ENCODE peak calls at places on chromosomes 11 and 22, in eight cellular contexts. V is CD8-positive, alpha-beta memory T cell; W is SK-N-SH; E is Panc1; J is kidney epithelial cell; N is cardiac muscle cell; B is CD8-positive, alpha-beta T cell; G is HCT116. U is an unnamed sample.
A peak's percentile ranks its signal among the peaks of the same experiment; 100 is the strongest.

GRCh38 chr11:19864141-19865120 is 151.8 kb downstream of the NAV2 start:
- DNase-seq in B (no peak), V (no peak), G (no peak), J (no peak), W (no peak), E (no peak), N (peak; percentile 42), U (no peak)

GRCh38 chr11:94910779-94911178 is 62.6 kb downstream of the CWC15 start:
- DNase-seq in V (no peak), J (no peak), E (no peak), W (no peak), G (no peak), B (no peak), N (peak; percentile 43), U (no peak)

GRCh38 chr11:113647856-113648255 is 58.3 kb downstream of the TMPRSS5 start:
- DNase-seq in B (no peak), W (no peak), V (no peak), E (no peak), N (no peak), J (no peak), G (no peak), U (no peak)

GRCh38 chr11:93591247-93591898 is 48.2 kb upstream of the SMCO4 start:
- DNase-seq in G (peak; percentile 19), N (peak; percentile 76), B (no peak), W (no peak), J (peak; percentile 80), E (no peak), V (no peak), U (no peak)

GRCh38 chr11:64745219-64745522 is 1.2 kb upstream of the RASGRP2 start:
- DNase-seq in B (peak; percentile 61), V (peak; percentile 93), G (no peak), J (no peak), E (no peak), W (peak; percentile 81), N (no peak), U (no peak)

GRCh38 chr11:34890812-34891211 is 25.4 kb downstream of the APIP start:
- DNase-seq in W (peak; percentile 28), G (peak; percentile 56), E (no peak), B (no peak), V (no peak), J (no peak), N (peak; percentile 73), U (no peak)

GRCh38 chr11:69867076-69868002 is 48.1 kb upstream of the FGF3 start:
- DNase-seq in N (peak; percentile 51), B (no peak), W (peak; percentile 33), E (no peak), J (peak; percentile 18), G (no peak), V (no peak), U (no peak)

GRCh38 chr11:86395061-86395551 is 20.4 kb downstream of the CCDC81 start:
- DNase-seq in G (no peak), N (no peak), W (no peak), J (no peak), E (no peak), B (no peak), V (no peak), U (no peak)

GRCh38 chr11:46659908-46660307 is 40.5 kb downstream of the ARHGAP1 start:
- DNase-seq in G (no peak), W (no peak), V (no peak), B (no peak), N (peak; percentile 91), J (no peak), E (no peak), U (no peak)

GRCh38 chr11:72989727-72990126 is 152.4 kb downstream of the FCHSD2 start:
- DNase-seq in W (no peak), N (peak; percentile 68), E (no peak), J (no peak), B (no peak), V (no peak), G (no peak), U (no peak)

GRCh38 chr11:107140988-107141387 is 122.7 kb upstream of the GUCY1A2 start:
- DNase-seq in V (no peak), W (no peak), B (no peak), E (no peak), N (no peak), J (no peak), G (no peak), U (no peak)

GRCh38 chr11:57223601-57224000 is 13.4 kb downstream of the APLNR start:
- DNase-seq in J (no peak), G (no peak), B (no peak), N (no peak), E (no peak), W (no peak), V (no peak), U (no peak)

GRCh38 chr11:108097179-108097578 is 24.2 kb upstream of the ACAT1 start:
- DNase-seq in B (no peak), E (no peak), G (no peak), V (no peak), N (no peak), W (no peak), J (no peak), U (no peak)

GRCh38 chr11:67119577-67120391 is 721 bp downstream of the KDM2A start:
- DNase-seq in J (no peak), W (peak; percentile 79), N (peak; percentile 8), B (no peak), E (peak; percentile 12), V (peak; percentile 16), G (no peak), U (no peak)

GRCh38 chr11:134815404-134815803 is 403.4 kb upstream of the B3GAT1 start:
- DNase-seq in J (no peak), G (peak; percentile 38), W (no peak), V (no peak), N (no peak), E (no peak), B (no peak), U (no peak)

GRCh38 chr22:35729309-35729698 is 11.6 kb downstream of the APOL5 start:
- DNase-seq in B (no peak), E (no peak), V (no peak), W (no peak), G (no peak), J (no peak), N (no peak), U (no peak)

GRCh38 chr22:35440129-35440528 is 40.2 kb downstream of the MCM5 start:
- DNase-seq in E (no peak), B (no peak), G (no peak), N (no peak), J (no peak), V (no peak), W (no peak), U (no peak)

GRCh38 chr11:105720096-105720495 is 110.2 kb downstream of the GRIA4 start:
- DNase-seq in N (no peak), E (no peak), W (no peak), B (no peak), J (no peak), V (no peak), G (no peak), U (no peak)

GRCh38 chr11:77506857-77507256 is 33.0 kb upstream of the PAK1 start:
- DNase-seq in N (no peak), B (no peak), E (no peak), W (peak; percentile 39), J (peak; percentile 5), G (peak; percentile 3), V (no peak), U (no peak)

GRCh38 chr11:123573291-123573690 is 81.1 kb downstream of the SCN3B start:
- DNase-seq in G (no peak), W (no peak), V (no peak), J (no peak), E (no peak), B (no peak), N (no peak), U (no peak)

GRCh38 chr11:96259053-96259837 is 83.8 kb downstream of the MAML2 start:
- DNase-seq in J (peak; percentile 84), V (no peak), N (peak; percentile 73), E (no peak), G (no peak), B (no peak), W (no peak), U (no peak)

GRCh38 chr11:61126266-61126665 is 24.0 kb downstream of the CD5 start:
- DNase-seq in W (peak; percentile 70), G (no peak), J (no peak), V (no peak), E (no peak), N (peak; percentile 42), B (no peak), U (no peak)

GRCh38 chr22:45195616-45196015 is 31.9 kb downstream of the NUP50 start:
- DNase-seq in G (no peak), W (no peak), N (no peak), E (no peak), B (no peak), J (no peak), V (no peak), U (no peak)
- H3K36me3 ChIP-seq in G (peaks cover 13% of the 10 kb centered on the region), W (peaks cover 46% of the 10 kb centered on the region), N (no peaks in the 10 kb centered on the region), E (no peaks in the 10 kb centered on the region), B (no peaks in the 10 kb centered on the region), J (peaks cover 5% of the 10 kb centered on the region), V (no peaks in the 10 kb centered on the region), U (peaks cover 12% of the 10 kb centered on the region)

GRCh38 chr11:128506999-128507591 is 80.3 kb downstream of the ETS1 start:
- DNase-seq in G (no peak), E (no peak), J (no peak), N (peak; percentile 93), B (no peak), W (peak; percentile 53), V (no peak), U (peak; percentile 72)
- H3K36me3 ChIP-seq in G (no peaks in the 10 kb centered on the region), E (no peaks in the 10 kb centered on the region), J (peaks cover 2% of the 10 kb centered on the region), N (no peaks in the 10 kb centered on the region), B (peaks cover 14% of the 10 kb centered on the region), W (peaks cover 7% of the 10 kb centered on the region), V (peaks cover 26% of the 10 kb centered on the region), U (no peaks in the 10 kb centered on the region)

GRCh38 chr11:10500757-10501684 is 40.0 kb downstream of the RNF141 start:
- DNase-seq in N (no peak), G (no peak), J (no peak), B (no peak), V (no peak), W (peak; percentile 11), E (no peak), U (no peak)
- H3K36me3 ChIP-seq in N (no peaks in the 10 kb centered on the region), G (peaks cover 3% of the 10 kb centered on the region), J (no peaks in the 10 kb centered on the region), B (peaks cover 35% of the 10 kb centered on the region), V (peaks cover 36% of the 10 kb centered on the region), W (no peaks in the 10 kb centered on the region), E (no peaks in the 10 kb centered on the region), U (peaks cover 71% of the 10 kb centered on the region)

DNA sequence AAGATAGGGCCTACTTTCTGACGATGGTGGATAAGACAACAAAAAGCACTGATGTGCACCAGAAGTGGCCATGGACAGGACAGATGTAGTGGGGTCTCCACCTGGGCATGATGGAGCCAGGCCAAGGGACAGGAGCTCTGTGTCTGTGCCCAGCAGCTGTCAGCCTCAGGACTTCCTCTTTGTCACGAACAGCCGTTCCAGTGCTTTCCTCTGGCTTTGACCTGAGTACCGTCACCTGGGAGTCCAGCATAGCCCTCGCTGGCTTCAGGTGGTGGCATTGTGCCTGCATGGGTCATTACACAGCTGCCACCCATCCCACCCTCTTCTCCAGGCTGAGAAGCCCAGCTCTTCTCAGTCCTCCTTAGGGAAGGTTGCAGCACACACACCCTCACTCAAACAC is 137.8 kb downstream of the GRIK4 start:
- DNase-seq in J (no peak), N (no peak), G (no peak), B (no peak), W (no peak), E (no peak), V (no peak), U (no peak)
- H3K36me3 ChIP-seq in J (no peaks in the 10 kb centered on the region), N (no peaks in the 10 kb centered on the region), G (no peaks in the 10 kb centered on the region), B (no peaks in the 10 kb centered on the region), W (no peaks in the 10 kb centered on the region), E (no peaks in the 10 kb centered on the region), V (no peaks in the 10 kb centered on the region), U (no peaks in the 10 kb centered on the region)